ENCODE peak calls at places on chromosome 13, in seven cellular contexts. L is psoas muscle, V is mucosa of descending colon, I is PC-9, F is IMR-90, W is colonic mucosa, Y is DND-41. D is an unnamed sample.

GRCh38 chr13:39734952-39735351 is 79.5 kb downstream of the COG6 start:
- DNase-seq in L (no peak), V (no peak), I (no peak), F (no peak), W (no peak), Y (no peak), D (no peak)

GRCh38 chr13:34678154-34678553 is 263.9 kb upstream of the NBEA start:
- DNase-seq in L (no peak), V (no peak), I (peak), F (no peak), W (no peak), Y (no peak), D (peak)

GRCh38 chr13:79246575-79246949 is 159.5 kb downstream of the RBM26 start:
- DNase-seq in L (no peak), V (no peak), I (no peak), F (no peak), W (no peak), Y (no peak), D (no peak)

GRCh38 chr13:101303512-101303911 is 112.8 kb downstream of the NALCN start:
- DNase-seq in L (no peak), V (no peak), I (no peak), F (no peak), W (no peak), Y (no peak), D (no peak)

GRCh38 chr13:49248433-49249002 is 793 bp downstream of the CDADC1 start:
- DNase-seq in L (no peak), V (no peak), I (peak), F (peak), W (no peak), Y (no peak), D (peak)

GRCh38 chr13:76522083-76522755 is 364.0 kb downstream of the KCTD12 start:
- DNase-seq in L (no peak), V (no peak), I (no peak), F (peak), W (no peak), Y (no peak), D (peak)

GRCh38 chr13:40798380-40798779 is 9.0 kb downstream of the SLC25A15 start:
- DNase-seq in L (no peak), V (no peak), I (no peak), F (no peak), W (no peak), Y (peak), D (no peak)

GRCh38 chr13:49220856-49221614 is 897 bp downstream of the MLNR start:
- DNase-seq in L (no peak), V (no peak), I (no peak), F (peak), W (no peak), Y (no peak), D (peak)

GRCh38 chr13:26971990-26972888 is 199.4 kb downstream of the USP12 start:
- DNase-seq in L (no peak), V (peak), I (peak), F (peak), W (peak), Y (peak), D (peak)

GRCh38 chr13:74667656-74668055 is 533.5 kb upstream of the KLF12 start:
- DNase-seq in L (no peak), V (no peak), I (no peak), F (no peak), W (no peak), Y (no peak), D (no peak)

GRCh38 chr13:34376483-34376882 is 558.5 kb downstream of the RFC3 start:
- DNase-seq in L (no peak), V (no peak), I (no peak), F (no peak), W (no peak), Y (no peak), D (no peak)

GRCh38 chr13:39876258-39876657 is 220.8 kb downstream of the COG6 start:
- DNase-seq in L (no peak), V (no peak), I (no peak), F (peak), W (no peak), Y (no peak), D (peak)

GRCh38 chr13:20174656-20175405 is 14.0 kb upstream of the GJA3 start:
- DNase-seq in L (peak), V (peak), I (peak), F (peak), W (peak), Y (no peak), D (peak)

GRCh38 chr13:31859546-31859945 is 120.2 kb downstream of the RXFP2 start:
- DNase-seq in L (no peak), V (no peak), I (no peak), F (no peak), W (no peak), Y (no peak), D (no peak)

GRCh38 chr13:24108615-24108965 is 51.9 kb upstream of the SPATA13 start:
- DNase-seq in L (no peak), V (no peak), I (no peak), F (no peak), W (no peak), Y (no peak), D (no peak)

GRCh38 chr13:45474584-45475454 is 10.1 kb downstream of the COG3 start:
- DNase-seq in L (no peak), V (no peak), I (no peak), F (no peak), W (no peak), Y (no peak), D (no peak)

GRCh38 chr13:45472171-45472705 is 7.5 kb downstream of the COG3 start:
- DNase-seq in L (no peak), V (no peak), I (no peak), F (peak), W (no peak), Y (no peak), D (no peak)

GRCh38 chr13:45468676-45469075 is 3.9 kb downstream of the COG3 start:
- DNase-seq in L (no peak), V (no peak), I (no peak), F (no peak), W (peak), Y (no peak), D (peak)

GRCh38 chr13:45473627-45474026 is 8.9 kb downstream of the COG3 start:
- DNase-seq in L (no peak), V (no peak), I (no peak), F (no peak), W (no peak), Y (peak), D (no peak)
- TF ChIP-seq CTCF in L (peak), V (no peak), I (peak), F (peak), W (peak), Y (peak), D (peak)

GRCh38 chr13:46166221-46166584 is 15.8 kb downstream of the LCP1 start:
- DNase-seq in L (no peak), V (no peak), I (no peak), F (no peak), W (no peak), Y (no peak), D (no peak)

GRCh38 chr13:46165485-46166220 is 16.3 kb downstream of the LCP1 start:
- DNase-seq in L (no peak), V (no peak), I (no peak), F (no peak), W (no peak), Y (no peak), D (peak)

GRCh38 chr13:46168341-46168740 is 13.6 kb downstream of the LCP1 start:
- DNase-seq in L (no peak), V (no peak), I (no peak), F (no peak), W (no peak), Y (no peak), D (peak)

GRCh38 chr13:46168818-46169217 is 13.2 kb downstream of the LCP1 start:
- DNase-seq in L (no peak), V (no peak), I (no peak), F (no peak), W (no peak), Y (no peak), D (no peak)

DNA sequence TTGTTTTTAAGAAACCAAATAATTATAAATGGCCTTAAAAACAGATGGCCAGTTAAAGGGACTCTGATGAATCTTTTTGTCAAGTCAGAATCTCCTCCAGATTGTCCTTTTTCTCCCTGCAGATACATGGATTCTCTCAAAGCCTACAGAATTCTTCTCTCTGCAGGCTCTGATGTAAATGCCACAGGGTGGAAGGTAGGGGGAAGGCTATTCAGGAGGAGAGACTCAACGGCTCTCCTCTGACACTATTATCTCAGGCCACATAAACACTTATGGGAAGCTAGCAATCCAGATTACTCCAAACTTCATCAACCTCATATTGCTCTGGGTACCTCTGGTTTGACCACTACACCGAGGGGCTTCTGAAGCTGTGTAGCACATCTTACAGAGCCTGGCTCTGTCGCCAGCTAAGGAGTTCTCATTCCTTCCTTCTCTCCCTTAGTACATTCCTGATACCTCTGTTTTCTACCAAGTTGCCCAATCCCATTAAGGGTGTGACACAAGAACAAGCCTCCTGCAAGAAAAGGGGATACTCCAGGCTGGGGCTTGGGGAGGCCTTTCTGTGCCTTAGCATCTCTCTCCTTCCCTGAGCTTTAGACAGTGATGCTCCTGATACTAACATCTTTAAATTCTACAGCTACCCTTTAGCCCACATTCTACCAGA is 14.9 kb downstream of the LCP1 start:
- DNase-seq in L (no peak), V (no peak), I (no peak), F (no peak), W (no peak), Y (no peak), D (no peak)
- H3K4me3 ChIP-seq in L (no peak), V (no peak), I (no peak), F (no peak), W (no peak), Y (no peak), D (no peak)

GRCh38 chr13:110061270-110061669 is 245.7 kb downstream of the COL4A1 start:
- DNase-seq in L (no peak), V (no peak), I (no peak), F (no peak), W (no peak), Y (no peak), D (no peak)

GRCh38 chr13:110056640-110057039 is 250.3 kb downstream of the COL4A1 start:
- DNase-seq in L (no peak), V (no peak), I (no peak), F (no peak), W (no peak), Y (no peak), D (no peak)

GRCh38 chr13:110054041-110054440 is 252.9 kb downstream of the COL4A1 start:
- DNase-seq in L (no peak), V (no peak), I (no peak), F (no peak), W (no peak), Y (no peak), D (no peak)

GRCh38 chr13:110055089-110055488 is 251.9 kb downstream of the COL4A1 start:
- DNase-seq in L (no peak), V (no peak), I (no peak), F (peak), W (no peak), Y (peak), D (no peak)

GRCh38 chr13:110057052-110057451 is 249.9 kb downstream of the COL4A1 start:
- DNase-seq in L (no peak), V (no peak), I (no peak), F (no peak), W (no peak), Y (no peak), D (no peak)
- TF ChIP-seq CTCF in L (no peak), V (no peak), I (no peak), F (no peak), W (no peak), Y (no peak), D (no peak)

GRCh38 chr13:111847964-111848363 is 219.0 kb upstream of the SOX1 start:
- DNase-seq in L (no peak), V (no peak), I (no peak), F (no peak), W (no peak), Y (no peak), D (no peak)

GRCh38 chr13:111846396-111847174 is 220.4 kb upstream of the SOX1 start:
- DNase-seq in L (no peak), V (no peak), I (no peak), F (no peak), W (no peak), Y (no peak), D (no peak)

GRCh38 chr13:111844682-111845081 is 222.3 kb upstream of the SOX1 start:
- DNase-seq in L (no peak), V (no peak), I (no peak), F (no peak), W (no peak), Y (no peak), D (no peak)

GRCh38 chr13:111844222-111844671 is 222.7 kb upstream of the SOX1 start:
- DNase-seq in L (no peak), V (no peak), I (no peak), F (no peak), W (no peak), Y (no peak), D (no peak)

GRCh38 chr13:111845621-111846351 is 221.2 kb upstream of the SOX1 start:
- DNase-seq in L (no peak), V (no peak), I (no peak), F (no peak), W (no peak), Y (no peak), D (no peak)
- H3K4me3 ChIP-seq in L (no peak), V (no peak), I (no peak), F (no peak), W (no peak), Y (no peak), D (no peak)

D was measured in cardiac fibroblast.